ENCODE peak calls at places on chromosomes 1 and 21, in six cellular contexts. M is substantia nigra; B is T-cell; I is SJSA1; Y is CD8-positive, alpha-beta T cell; G is anterior cingulate cortex. Z is an unnamed sample.

GRCh38 chr1:91553196-91553595 is 52.5 kb downstream of the CDC7 start:
- DNase-seq in M (no peak), B (no peak), I (no peak), Y (no peak), G (no peak), Z (no peak)

GRCh38 chr1:234573711-234574299 is 36.2 kb downstream of the IRF2BP2 start:
- DNase-seq in M (no peak), B (no peak), I (no peak), Y (no peak), G (no peak), Z (no peak)

GRCh38 chr1:3544050-3544977 is 67.0 kb downstream of the MEGF6 start:
- DNase-seq in M (no peak), B (no peak), I (no peak), Y (no peak), G (no peak), Z (peak)

GRCh38 chr1:100752806-100753205 is 33.3 kb downstream of the VCAM1 start:
- DNase-seq in M (no peak), B (no peak), I (no peak), Y (no peak), G (no peak), Z (no peak)

GRCh38 chr1:6099787-6100765 is 54.4 kb downstream of the KCNAB2 start:
- DNase-seq in M (no peak), B (no peak), I (no peak), Y (no peak), G (no peak), Z (peak)

GRCh38 chr1:53089478-53090226 is 27.6 kb downstream of the PODN start:
- DNase-seq in M (no peak), B (no peak), I (peak), Y (no peak), G (no peak), Z (peak)

GRCh38 chr1:197899037-197899436 is 3.4 kb upstream of the C1orf53 start:
- DNase-seq in M (no peak), B (no peak), I (no peak), Y (no peak), G (no peak), Z (no peak)

GRCh38 chr1:7634841-7635240 is 136.3 kb upstream of the VAMP3 start:
- DNase-seq in M (no peak), B (no peak), I (no peak), Y (no peak), G (no peak), Z (no peak)

GRCh38 chr1:95117207-95118018 is at the start of gene TLCD4:
- DNase-seq in M (no peak), B (peak), I (peak), Y (peak), G (peak), Z (peak)

GRCh38 chr21:26945916-26946315 is 21.0 kb downstream of the ADAMTS5 start:
- DNase-seq in M (no peak), B (no peak), I (no peak), Y (no peak), G (no peak), Z (no peak)

GRCh38 chr1:248807067-248807737 is 18.5 kb downstream of the SH3BP5L start:
- DNase-seq in M (no peak), B (peak), I (peak), Y (peak), G (peak), Z (peak)

GRCh38 chr1:80520949-80521348 is 1279.8 kb upstream of the ADGRL2 start:
- DNase-seq in M (no peak), B (no peak), I (no peak), Y (no peak), G (no peak), Z (no peak)

GRCh38 chr1:224678168-224678567 is 62.1 kb downstream of the CNIH3 start:
- DNase-seq in M (no peak), B (no peak), I (no peak), Y (no peak), G (no peak), Z (no peak)

GRCh38 chr1:212138441-212138840 is 102.9 kb downstream of the DTL start:
- DNase-seq in M (no peak), B (no peak), I (no peak), Y (no peak), G (no peak), Z (no peak)

GRCh38 chr1:20964540-20965484 is 177.7 kb upstream of the HP1BP3 start:
- DNase-seq in M (no peak), B (no peak), I (no peak), Y (no peak), G (no peak), Z (peak)

GRCh38 chr1:16075337-16076002 is 2.0 kb upstream of the FAM131C start:
- DNase-seq in M (peak), B (no peak), I (no peak), Y (no peak), G (peak), Z (no peak)

GRCh38 chr21:42366292-42367010 is at the start of gene TFF1:
- DNase-seq in M (no peak), B (no peak), I (peak), Y (no peak), G (no peak), Z (no peak)

GRCh38 chr1:207888647-207889046 is 22.3 kb downstream of the CD34 start:
- DNase-seq in M (no peak), B (no peak), I (peak), Y (no peak), G (no peak), Z (no peak)

GRCh38 chr1:9293512-9294439 is 1.1 kb downstream of the SPSB1 start:
- DNase-seq in M (no peak), B (peak), I (peak), Y (no peak), G (peak), Z (peak)

GRCh38 chr1:39105841-39106765 is 80.0 kb downstream of the NDUFS5 start:
- DNase-seq in M (no peak), B (no peak), I (peak), Y (peak), G (no peak), Z (peak)

GRCh38 chr21:27104749-27105439 is 138.0 kb upstream of the ADAMTS5 start:
- DNase-seq in M (no peak), B (no peak), I (no peak), Y (no peak), G (no peak), Z (no peak)

GRCh38 chr1:40014253-40014706 is 26.2 kb upstream of the CAP1 start:
- DNase-seq in M (no peak), B (no peak), I (no peak), Y (no peak), G (no peak), Z (no peak)

GRCh38 chr1:11495579-11495978 is 16.6 kb downstream of the DISP3 start:
- DNase-seq in M (no peak), B (no peak), I (no peak), Y (no peak), G (no peak), Z (no peak)

GRCh38 chr1:65434760-65435159 is 14.3 kb downstream of the LEPR start:
- DNase-seq in M (no peak), B (no peak), I (no peak), Y (no peak), G (no peak), Z (no peak)

Z was measured in H7.